ENCODE peak calls at places on chromosomes 6 and 20, in five cellular contexts. O is GM23248, L is H9, X is heart right ventricle, Z is HCT116. M is an unnamed sample.

GRCh38 chr20:52785678-52786077 is 186.5 kb upstream of the TSHZ2 start:
- DNase-seq in L (no peak), Z (no peak), X (no peak), O (peak; percentile 23), M (no peak)

GRCh38 chr6:12203001-12203400 is 87.2 kb upstream of the EDN1 start:
- DNase-seq in X (no peak), L (peak; percentile 37), O (no peak), Z (no peak), M (no peak)

GRCh38 chr6:108699290-108700041 is 138.7 kb downstream of the FOXO3 start:
- DNase-seq in X (peak; percentile 36), Z (no peak), L (no peak), O (no peak), M (no peak)

GRCh38 chr20:46027245-46027853 is 1.7 kb upstream of the SLC12A5 start:
- DNase-seq in Z (no peak), X (no peak), O (peak; percentile 76), L (no peak), M (peak; percentile 66)

GRCh38 chr6:38239719-38240451 is 399.8 kb downstream of the BTBD9 start:
- DNase-seq in X (no peak), L (no peak), O (peak; percentile 68), Z (no peak), M (no peak)

GRCh38 chr20:33771938-33772337 is 39.2 kb upstream of the CHMP4B start:
- DNase-seq in L (no peak), Z (no peak), X (no peak), O (no peak), M (no peak)

GRCh38 chr6:46323312-46323965 is 152.7 kb upstream of the ENPP5 start:
- DNase-seq in L (no peak), O (peak; percentile 97), X (no peak), Z (no peak), M (no peak)

GRCh38 chr6:127120787-127121636 is 2.5 kb downstream of the RSPO3 start:
- DNase-seq in Z (peak; percentile 63), X (peak; percentile 64), O (peak; percentile 91), L (peak; percentile 86), M (peak; percentile 34)

GRCh38 chr6:71473908-71474307 is 185.3 kb downstream of the OGFRL1 start:
- DNase-seq in O (peak; percentile 93), X (peak; percentile 11), L (no peak), Z (no peak), M (no peak)

GRCh38 chr20:32282461-32282860 is 5.0 kb downstream of the KIF3B start:
- DNase-seq in O (no peak), Z (no peak), X (peak; percentile 45), L (no peak), M (no peak)

DNA sequence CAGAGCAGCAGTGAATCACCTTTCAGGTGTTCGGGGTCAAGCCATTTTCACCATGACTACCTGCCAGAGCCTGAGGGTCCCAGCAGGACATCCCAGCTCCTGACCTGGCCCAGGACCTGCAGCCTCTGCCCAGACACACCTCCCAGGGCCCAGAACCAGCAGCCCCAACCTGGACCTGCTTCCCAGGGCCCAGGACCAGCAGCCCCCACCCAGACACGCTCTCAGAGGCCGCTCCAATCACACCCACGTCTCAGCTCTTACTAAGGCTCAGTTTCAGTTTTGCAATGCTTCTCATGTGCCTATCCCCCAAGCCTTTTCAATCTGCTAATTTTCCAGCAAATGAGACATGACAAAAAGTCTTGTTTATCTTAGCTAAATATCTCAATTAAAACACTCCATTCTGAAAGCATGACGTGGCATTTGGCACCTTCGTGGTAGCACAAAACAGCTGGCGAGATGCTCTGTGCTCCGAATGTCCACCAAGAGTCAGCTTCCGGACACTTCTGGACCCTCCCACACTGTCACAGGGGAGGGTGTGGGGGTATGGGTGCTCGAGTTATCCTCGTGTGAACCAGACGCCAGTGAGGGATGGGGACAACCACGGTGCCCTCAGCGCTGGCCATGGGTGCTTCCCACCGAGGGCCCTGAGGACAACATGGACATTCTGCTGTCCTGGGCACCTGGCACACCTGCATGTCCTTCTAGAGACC is 253.2 kb downstream of the DLL1 start:
- DNase-seq in X (no peak), O (peak; percentile 61), L (no peak), Z (no peak), M (no peak)
- H3K9me3 ChIP-seq in X (no peaks in the 10 kb centered on the region), O (no peaks in the 10 kb centered on the region), L (no peaks in the 10 kb centered on the region), Z (no peaks in the 10 kb centered on the region), M (no peaks in the 10 kb centered on the region)

GRCh38 chr6:128271011-128271410 is 249.4 kb downstream of the PTPRK start:
- DNase-seq in O (no peak), L (no peak), X (no peak), Z (no peak), M (no peak)
- H3K9me3 ChIP-seq in O (no peaks in the 10 kb centered on the region), L (no peaks in the 10 kb centered on the region), X (no peaks in the 10 kb centered on the region), Z (no peaks in the 10 kb centered on the region), M (no peaks in the 10 kb centered on the region)

DNA sequence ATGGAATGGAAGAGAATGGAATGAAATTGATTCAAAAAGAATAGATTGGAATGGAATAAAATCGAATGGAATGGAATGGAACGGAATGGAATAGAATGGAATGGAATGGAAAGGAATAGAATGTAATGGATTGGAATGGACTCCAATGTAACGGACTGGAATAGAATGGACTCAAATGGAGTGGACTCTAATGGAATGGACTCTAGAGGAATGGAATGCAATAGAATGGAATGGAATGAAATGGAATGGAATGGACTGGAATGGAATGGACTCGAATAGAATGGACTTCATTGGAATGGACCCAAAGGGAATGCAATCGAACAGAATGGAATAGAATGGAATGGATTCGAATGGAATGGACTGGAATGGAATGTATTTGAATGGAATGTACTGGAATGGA is 19.7 kb upstream of the DEFB115 start:
- DNase-seq in O (no peak), Z (no peak), L (no peak), X (no peak), M (no peak)
- H3K9me3 ChIP-seq in O (peaks cover 4% of the 10 kb centered on the region), Z (peaks cover 97% of the 10 kb centered on the region), L (peaks cover 100% of the 10 kb centered on the region), X (peaks cover 43% of the 10 kb centered on the region), M (peaks cover 98% of the 10 kb centered on the region)

GRCh38 chr6:31332637-31333602 is 24.1 kb downstream of the HLA-B start:
- DNase-seq in X (no peak), O (no peak), Z (no peak), L (no peak), M (no peak)

GRCh38 chr6:31340228-31340627 is 16.8 kb downstream of the HLA-B start:
- DNase-seq in O (no peak), L (no peak), Z (no peak), X (no peak), M (no peak)

GRCh38 chr6:31339210-31339609 is 17.8 kb downstream of the HLA-B start:
- DNase-seq in Z (no peak), L (no peak), X (no peak), O (no peak), M (no peak)

DNA sequence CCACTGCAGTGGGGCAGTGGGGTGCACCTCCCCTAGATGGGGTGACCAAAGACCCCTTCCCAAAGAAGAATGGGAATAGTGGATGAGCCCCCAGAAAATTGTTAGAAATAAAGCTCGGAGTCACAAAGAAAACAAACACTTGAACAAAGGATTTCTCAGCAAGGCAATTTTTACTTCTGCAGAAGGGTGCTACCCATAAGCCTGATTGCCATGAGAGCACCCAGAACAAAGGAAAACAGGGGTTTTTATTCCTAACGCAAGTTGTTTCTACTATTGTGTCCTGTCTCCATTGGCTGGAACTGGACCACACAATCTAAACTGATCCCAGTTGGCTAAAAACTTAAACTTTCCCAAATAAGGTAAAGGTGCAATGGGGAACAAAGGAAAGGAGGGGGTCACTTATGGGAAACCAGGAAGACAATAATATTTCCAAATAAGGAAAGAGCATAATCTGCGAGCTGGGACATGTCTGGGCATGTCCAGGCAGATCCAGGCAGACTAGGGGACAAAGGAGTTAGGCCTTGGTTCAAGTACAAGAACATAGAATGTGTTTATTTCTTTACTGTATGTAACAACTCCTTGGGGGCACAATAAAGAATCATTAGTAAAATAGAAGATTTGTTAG is 20.0 kb downstream of the HLA-B start:
- DNase-seq in L (no peak), X (no peak), Z (peak; percentile 13), O (peak; percentile 38), M (no peak)
- H3K9me3 ChIP-seq in L (peaks cover 16% of the 10 kb centered on the region), X (peaks cover 10% of the 10 kb centered on the region), Z (peaks cover 15% of the 10 kb centered on the region), O (no peaks in the 10 kb centered on the region), M (no peaks in the 10 kb centered on the region)

M was measured in tibial nerve.